ENCODE peak calls at places on chromosomes 11 and 22, in four cellular contexts. H is activated CD4-positive, CD25-positive, alpha-beta regulatory T cell treated with anti-CD3 and anti-CD28 coated beads, Interleukin-2, amount 50 U/mL, for 16 hours; B is HFF-Myc; M is COR-L47. C is an unnamed sample.
A peak's percentile ranks its signal among the peaks of the same experiment; 100 is the strongest.

GRCh38 chr11:72525466-72525865 is 91.1 kb upstream of the CLPB start:
- DNase-seq in H (no peak), B (no peak), M (no peak), C (no peak)

GRCh38 chr11:79727221-79727620 is 286.4 kb upstream of the TENM4 start:
- DNase-seq in H (no peak), B (no peak), M (no peak), C (no peak)

GRCh38 chr22:26766510-26767350 is 109.3 kb downstream of the MIAT start:
- DNase-seq in H (no peak), B (no peak), M (no peak), C (no peak)

GRCh38 chr11:115775846-115776245 is 271.6 kb upstream of the CADM1 start:
- DNase-seq in H (no peak), B (no peak), M (no peak), C (no peak)

GRCh38 chr22:48258108-48258705 is 1495.8 kb downstream of the TBC1D22A start:
- DNase-seq in H (no peak), B (no peak), M (no peak), C (peak; percentile 45)

GRCh38 chr11:131498631-131499053 is 128.2 kb downstream of the NTM start:
- DNase-seq in H (no peak), B (no peak), M (no peak), C (no peak)

GRCh38 chr11:134586726-134587125 is 174.7 kb upstream of the B3GAT1 start:
- DNase-seq in H (no peak), B (no peak), M (no peak), C (no peak)

GRCh38 chr11:17475666-17476316 is 854 bp downstream of the ABCC8 start:
- DNase-seq in H (no peak), B (no peak), M (no peak), C (no peak)

GRCh38 chr11:131867457-131868257 is 497.2 kb downstream of the NTM start:
- DNase-seq in H (no peak), B (peak; percentile 63), M (peak; percentile 75), C (no peak)

GRCh38 chr11:73387594-73388021 is 11.4 kb downstream of the RELT start:
- DNase-seq in H (no peak), B (no peak), M (no peak), C (no peak)

C was measured in suprapubic skin.